ENCODE peak calls at places on chromosomes 1 and 21, in five cellular contexts. One of them, this sample, is unnamed.

GRCh38 chr1:211259596-211260126 is 495 bp downstream of the RCOR3 start:
- DNase-seq in endothelial cell of umbilical vein: no peak
- DNase-seq in neuronal stem cell: no peak
- DNase-seq in PC-3: peak; percentile 32
- DNase-seq in SK-N-SH: peak; percentile 90
- DNase-seq in this sample: no peak

GRCh38 chr1:201503397-201504176 is 3.3 kb downstream of the CSRP1 start:
- DNase-seq in endothelial cell of umbilical vein: peak; percentile 96
- DNase-seq in SK-N-SH: no peak
- DNase-seq in neuronal stem cell: no peak
- DNase-seq in PC-3: peak; percentile 86
- DNase-seq in this sample: peak; percentile 92

GRCh38 chr1:29920784-29921183 is 684.5 kb downstream of the PTPRU start:
- DNase-seq in PC-3: no peak
- DNase-seq in endothelial cell of umbilical vein: no peak
- DNase-seq in SK-N-SH: no peak
- DNase-seq in neuronal stem cell: no peak
- DNase-seq in this sample: no peak

GRCh38 chr1:91552596-91552995 is 51.9 kb downstream of the CDC7 start:
- DNase-seq in endothelial cell of umbilical vein: no peak
- DNase-seq in SK-N-SH: no peak
- DNase-seq in neuronal stem cell: no peak
- DNase-seq in PC-3: no peak
- DNase-seq in this sample: no peak

GRCh38 chr1:36874271-36875017 is 159.9 kb downstream of the GRIK3 start:
- DNase-seq in SK-N-SH: no peak
- DNase-seq in endothelial cell of umbilical vein: no peak
- DNase-seq in neuronal stem cell: no peak
- DNase-seq in PC-3: no peak
- DNase-seq in this sample: no peak

GRCh38 chr21:42626171-42626570 is 27.2 kb upstream of the PDE9A start:
- DNase-seq in endothelial cell of umbilical vein: no peak
- DNase-seq in neuronal stem cell: no peak
- DNase-seq in PC-3: no peak
- DNase-seq in SK-N-SH: no peak
- DNase-seq in this sample: no peak

GRCh38 chr1:207972350-207972749 is 61.4 kb upstream of the CD34 start:
- DNase-seq in SK-N-SH: no peak
- DNase-seq in PC-3: no peak
- DNase-seq in neuronal stem cell: no peak
- DNase-seq in endothelial cell of umbilical vein: no peak
- DNase-seq in this sample: no peak

GRCh38 chr1:11654571-11655262 is at the start of gene FBXO44:
- DNase-seq in endothelial cell of umbilical vein: no peak
- DNase-seq in SK-N-SH: peak; percentile 89
- DNase-seq in PC-3: peak; percentile 34
- DNase-seq in neuronal stem cell: peak; percentile 54
- DNase-seq in this sample: peak; percentile 60

GRCh38 chr1:64517640-64518039 is 47.7 kb downstream of the CACHD1 start:
- DNase-seq in endothelial cell of umbilical vein: no peak
- DNase-seq in PC-3: no peak
- DNase-seq in SK-N-SH: no peak
- DNase-seq in neuronal stem cell: no peak
- DNase-seq in this sample: no peak

GRCh38 chr1:168751195-168751650 is 22.2 kb upstream of the DPT start:
- DNase-seq in PC-3: peak; percentile 18
- DNase-seq in neuronal stem cell: peak; percentile 9
- DNase-seq in SK-N-SH: no peak
- DNase-seq in endothelial cell of umbilical vein: no peak
- DNase-seq in this sample: no peak

GRCh38 chr1:153962088-153963029 is 978 bp downstream of the SLC39A1 start:
- DNase-seq in PC-3: peak; percentile 56
- DNase-seq in neuronal stem cell: no peak
- DNase-seq in endothelial cell of umbilical vein: peak; percentile 48
- DNase-seq in SK-N-SH: no peak
- DNase-seq in this sample: peak; percentile 70

DNA sequence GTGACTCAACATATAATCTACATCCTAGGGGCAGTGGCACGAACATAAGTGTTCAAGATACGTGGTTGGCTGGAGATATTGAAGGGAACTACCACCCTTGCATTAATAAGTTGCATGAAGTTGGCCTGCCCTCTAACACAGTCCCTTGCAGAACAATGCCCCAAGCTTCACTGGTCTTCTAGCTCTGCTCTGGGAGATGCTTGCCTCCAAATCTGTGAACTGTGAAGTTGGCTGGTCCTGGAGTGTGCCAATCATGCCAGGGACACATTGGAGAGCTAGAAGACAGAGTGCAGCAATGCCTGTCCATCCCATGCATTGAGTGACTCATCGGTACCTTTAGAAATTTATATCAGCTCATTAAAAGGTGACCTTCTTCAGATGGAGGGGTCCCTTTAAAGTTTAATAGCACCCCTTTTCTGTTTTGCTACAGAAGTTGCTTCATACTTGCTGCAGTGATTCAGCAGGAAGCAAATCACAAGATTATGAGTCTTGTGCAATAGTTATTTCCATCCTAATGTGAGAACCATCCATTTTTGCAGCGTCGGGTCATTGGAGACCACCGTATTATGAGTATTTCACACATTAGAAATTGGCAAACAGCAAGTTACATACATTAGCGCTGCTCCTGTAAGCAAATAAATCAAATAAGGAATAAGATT is 55.2 kb upstream of the KAZN start:
- DNase-seq in PC-3: peak; percentile 61
- DNase-seq in endothelial cell of umbilical vein: no peak
- DNase-seq in neuronal stem cell: no peak
- DNase-seq in SK-N-SH: no peak
- DNase-seq in this sample: no peak
- H3K4me2 ChIP-seq in PC-3: peak overlapping the region; percentile 52
- H3K4me2 ChIP-seq in endothelial cell of umbilical vein: no peak overlapping the region
- H3K4me2 ChIP-seq in neuronal stem cell: no peak overlapping the region
- H3K4me2 ChIP-seq in SK-N-SH: no peak overlapping the region
- H3K4me2 ChIP-seq in this sample: no peak overlapping the region

DNA sequence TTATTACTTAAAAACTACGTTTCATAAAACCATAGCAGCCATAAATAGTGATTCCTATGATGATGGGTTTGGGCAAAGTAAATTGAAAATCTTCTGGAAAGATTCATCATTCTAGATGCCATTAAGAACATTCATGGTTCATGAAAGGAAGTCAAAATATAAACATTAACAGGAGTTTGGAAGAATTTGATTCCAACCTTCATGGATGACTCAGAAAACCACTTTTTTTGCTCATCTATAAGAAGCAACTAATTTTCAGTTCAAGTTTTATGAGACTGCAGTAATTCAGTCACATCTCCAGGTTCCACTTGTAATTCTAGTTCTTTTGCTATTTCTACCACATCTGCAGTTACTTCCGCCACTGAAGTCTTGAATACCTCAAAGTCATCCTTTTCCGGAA is 86.1 kb downstream of the TYW3 start:
- DNase-seq in PC-3: no peak
- DNase-seq in endothelial cell of umbilical vein: no peak
- DNase-seq in neuronal stem cell: no peak
- DNase-seq in SK-N-SH: no peak
- DNase-seq in this sample: no peak
- H3K4me2 ChIP-seq in PC-3: no peak overlapping the region
- H3K4me2 ChIP-seq in endothelial cell of umbilical vein: no peak overlapping the region
- H3K4me2 ChIP-seq in neuronal stem cell: no peak overlapping the region
- H3K4me2 ChIP-seq in SK-N-SH: no peak overlapping the region
- H3K4me2 ChIP-seq in this sample: no peak overlapping the region

GRCh38 chr1:32111040-32111628 is 3.3 kb downstream of the KPNA6 start:
- DNase-seq in PC-3: no peak
- DNase-seq in neuronal stem cell: no peak
- DNase-seq in SK-N-SH: no peak
- DNase-seq in endothelial cell of umbilical vein: no peak
- DNase-seq in this sample: no peak
- H3K4me2 ChIP-seq in PC-3: no peak overlapping the region
- H3K4me2 ChIP-seq in neuronal stem cell: no peak overlapping the region
- H3K4me2 ChIP-seq in SK-N-SH: no peak overlapping the region
- H3K4me2 ChIP-seq in endothelial cell of umbilical vein: no peak overlapping the region
- H3K4me2 ChIP-seq in this sample: no peak overlapping the region

GRCh38 chr1:218874313-218874712 is 299.4 kb upstream of the LYPLAL1 start:
- DNase-seq in neuronal stem cell: no peak
- DNase-seq in endothelial cell of umbilical vein: peak; percentile 90
- DNase-seq in PC-3: peak; percentile 98
- DNase-seq in SK-N-SH: no peak
- DNase-seq in this sample: peak; percentile 97

GRCh38 chr1:218878369-218878768 is 295.3 kb upstream of the LYPLAL1 start:
- DNase-seq in PC-3: peak; percentile 71
- DNase-seq in SK-N-SH: no peak
- DNase-seq in endothelial cell of umbilical vein: peak; percentile 85
- DNase-seq in neuronal stem cell: no peak
- DNase-seq in this sample: peak; percentile 45

GRCh38 chr1:218872026-218872425 is 301.7 kb upstream of the LYPLAL1 start:
- DNase-seq in neuronal stem cell: no peak
- DNase-seq in endothelial cell of umbilical vein: no peak
- DNase-seq in PC-3: no peak
- DNase-seq in SK-N-SH: no peak
- DNase-seq in this sample: no peak

GRCh38 chr1:218872928-218873327 is 300.8 kb upstream of the LYPLAL1 start:
- DNase-seq in SK-N-SH: no peak
- DNase-seq in neuronal stem cell: no peak
- DNase-seq in PC-3: no peak
- DNase-seq in endothelial cell of umbilical vein: no peak
- DNase-seq in this sample: no peak

GRCh38 chr1:218874801-218875400 is 298.8 kb upstream of the LYPLAL1 start:
- DNase-seq in SK-N-SH: no peak
- DNase-seq in PC-3: peak; percentile 81
- DNase-seq in endothelial cell of umbilical vein: no peak
- DNase-seq in neuronal stem cell: no peak
- DNase-seq in this sample: no peak
- H3K4me2 ChIP-seq in SK-N-SH: no peak overlapping the region
- H3K4me2 ChIP-seq in PC-3: peak overlapping the region; percentile 57
- H3K4me2 ChIP-seq in endothelial cell of umbilical vein: peak overlapping the region; percentile 65
- H3K4me2 ChIP-seq in neuronal stem cell: no peak overlapping the region
- H3K4me2 ChIP-seq in this sample: peak overlapping the region; percentile 45

DNA sequence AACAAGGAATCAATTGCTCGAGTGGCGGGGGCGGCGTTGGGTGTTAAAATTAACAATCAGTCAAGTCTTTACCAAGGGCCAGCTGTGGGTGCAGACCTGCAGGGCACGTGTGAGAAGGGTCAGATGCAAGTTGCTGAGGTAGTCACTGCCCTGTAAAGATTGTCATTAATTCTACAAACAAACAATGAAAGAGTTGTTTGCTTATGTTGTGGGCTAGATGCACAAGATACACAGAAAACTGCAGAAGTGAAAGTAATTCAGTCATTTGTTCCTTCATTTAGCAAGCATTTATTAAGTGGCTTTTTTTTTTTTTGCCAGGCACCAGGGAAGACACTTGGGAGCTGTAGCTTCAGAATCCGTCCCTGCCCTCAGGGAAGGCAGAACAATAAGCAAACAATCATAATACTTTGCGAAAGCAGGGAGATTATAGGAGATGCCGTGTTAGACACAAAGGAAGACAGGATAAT is 79.5 kb downstream of the NR5A2 start:
- DNase-seq in PC-3: peak; percentile 58
- DNase-seq in SK-N-SH: no peak
- DNase-seq in endothelial cell of umbilical vein: no peak
- DNase-seq in neuronal stem cell: no peak
- DNase-seq in this sample: no peak
- H3K4me2 ChIP-seq in PC-3: peak overlapping the region; percentile 64
- H3K4me2 ChIP-seq in SK-N-SH: no peak overlapping the region
- H3K4me2 ChIP-seq in endothelial cell of umbilical vein: no peak overlapping the region
- H3K4me2 ChIP-seq in neuronal stem cell: no peak overlapping the region
- H3K4me2 ChIP-seq in this sample: peak overlapping the region; percentile 10

DNA sequence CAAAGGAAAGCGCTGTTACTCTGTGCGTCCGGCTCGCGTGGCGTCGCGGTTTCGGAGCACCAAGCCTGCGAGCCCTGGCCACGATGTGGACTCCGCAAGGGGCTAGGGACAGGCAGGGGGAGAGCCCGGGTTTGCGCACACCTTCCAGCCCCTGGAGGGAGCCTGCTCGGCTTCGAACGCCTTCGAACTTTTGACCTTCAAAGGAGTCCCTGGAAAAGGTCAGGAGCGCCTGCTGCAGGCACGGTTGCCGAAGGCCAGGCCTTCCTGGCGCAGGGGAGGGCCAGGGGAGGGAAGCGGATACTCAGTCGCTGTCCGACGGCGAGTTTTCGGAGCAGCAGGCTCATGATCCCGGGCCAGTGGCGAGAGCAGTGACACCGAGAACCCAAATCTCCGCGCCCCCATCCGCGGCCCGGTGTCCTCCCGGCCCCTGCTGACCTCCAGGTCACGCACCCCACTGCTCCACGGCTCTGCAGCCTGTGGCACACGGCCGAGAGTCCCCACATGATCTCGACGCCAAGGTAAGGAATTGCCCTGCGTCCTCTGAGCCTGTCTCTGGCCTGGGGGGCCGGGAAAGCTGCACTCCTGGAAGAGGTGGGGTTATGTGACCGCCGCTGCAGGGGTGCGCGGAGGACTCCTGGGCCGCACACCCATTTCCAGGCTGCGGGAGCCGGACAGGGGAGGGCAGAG is 1.3 kb upstream of the SIM2 start:
- DNase-seq in PC-3: no peak
- DNase-seq in endothelial cell of umbilical vein: no peak
- DNase-seq in SK-N-SH: peak; percentile 27
- DNase-seq in neuronal stem cell: no peak
- DNase-seq in this sample: no peak
- H3K4me2 ChIP-seq in PC-3: peak overlapping the region; percentile 89
- H3K4me2 ChIP-seq in endothelial cell of umbilical vein: no peak overlapping the region
- H3K4me2 ChIP-seq in SK-N-SH: no peak overlapping the region
- H3K4me2 ChIP-seq in neuronal stem cell: peak overlapping the region; percentile 37
- H3K4me2 ChIP-seq in this sample: no peak overlapping the region

GRCh38 chr1:3370856-3371703 is 83.4 kb upstream of the ARHGEF16 start:
- DNase-seq in endothelial cell of umbilical vein: no peak
- DNase-seq in neuronal stem cell: no peak
- DNase-seq in PC-3: no peak
- DNase-seq in SK-N-SH: no peak
- DNase-seq in this sample: no peak

GRCh38 chr1:3375256-3375655 is 79.2 kb upstream of the ARHGEF16 start:
- DNase-seq in neuronal stem cell: no peak
- DNase-seq in SK-N-SH: no peak
- DNase-seq in PC-3: no peak
- DNase-seq in endothelial cell of umbilical vein: no peak
- DNase-seq in this sample: no peak

GRCh38 chr1:3373700-3374405 is 80.6 kb upstream of the ARHGEF16 start:
- DNase-seq in endothelial cell of umbilical vein: no peak
- DNase-seq in neuronal stem cell: no peak
- DNase-seq in PC-3: no peak
- DNase-seq in SK-N-SH: no peak
- DNase-seq in this sample: no peak

GRCh38 chr1:3372317-3372716 is 82.1 kb upstream of the ARHGEF16 start:
- DNase-seq in neuronal stem cell: no peak
- DNase-seq in endothelial cell of umbilical vein: no peak
- DNase-seq in SK-N-SH: no peak
- DNase-seq in PC-3: no peak
- DNase-seq in this sample: no peak

DNA sequence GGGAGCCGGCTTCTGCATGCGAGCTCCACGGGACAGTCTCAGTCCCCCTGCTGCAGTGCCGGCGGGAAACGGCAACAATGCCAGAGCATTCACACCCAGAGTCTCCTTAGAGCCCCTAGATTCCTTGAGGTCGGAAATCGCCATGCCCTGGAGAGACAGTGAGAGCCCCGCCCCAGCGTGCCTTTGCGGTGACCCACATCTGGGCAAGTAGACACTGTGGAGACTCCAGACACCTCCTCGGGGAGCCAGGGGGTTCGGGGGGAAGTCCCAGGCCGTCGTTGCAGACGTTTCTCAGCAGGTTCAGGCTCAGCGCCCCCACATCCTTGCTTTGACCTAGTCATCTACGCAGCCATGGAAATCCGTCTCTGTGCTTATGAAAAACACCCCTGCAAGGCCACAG is 81.3 kb upstream of the ARHGEF16 start:
- DNase-seq in SK-N-SH: no peak
- DNase-seq in PC-3: no peak
- DNase-seq in neuronal stem cell: no peak
- DNase-seq in endothelial cell of umbilical vein: no peak
- DNase-seq in this sample: no peak
- H3K4me2 ChIP-seq in SK-N-SH: no peak overlapping the region
- H3K4me2 ChIP-seq in PC-3: no peak overlapping the region
- H3K4me2 ChIP-seq in neuronal stem cell: no peak overlapping the region
- H3K4me2 ChIP-seq in endothelial cell of umbilical vein: no peak overlapping the region
- H3K4me2 ChIP-seq in this sample: no peak overlapping the region

This sample was measured in mammary epithelial cell.